ENCODE peak calls at places on chromosome 3, in seven cellular contexts. K is upper lobe of right lung; C is stimulated activated naive CD8-positive, alpha-beta T cell treated with anti-CD3 and anti-CD28 coated beads, Interleukin-15, Interleukin-2, amounts not matched to agents 100 U/mL and 50 U/mL, for 24 hours; U is esophagus squamous epithelium; B is AML-193; D is activated T-helper 1 cell treated with Interleukin-2 at 50 U/mL for 16 hours; R is HFF-Myc. W is an unnamed sample.

GRCh38 chr3:45860481-45860880 is 18.6 kb upstream of the LZTFL1 start:
- DNase-seq in U (no peak), R (no peak), B (no peak), K (no peak), C (no peak), D (no peak), W (peak; percentile 6)

GRCh38 chr3:11845661-11846060 is 1.0 kb downstream of the TAMM41 start:
- DNase-seq in U (no peak), D (no peak), R (no peak), B (no peak), C (no peak), K (no peak), W (peak; percentile 13)

GRCh38 chr3:29949131-29949530 is 657.3 kb upstream of the TGFBR2 start:
- DNase-seq in K (no peak), B (no peak), R (no peak), D (no peak), C (no peak), U (no peak), W (no peak)

GRCh38 chr3:112002458-112002971 is 3.8 kb downstream of the TAGLN3 start:
- DNase-seq in D (no peak), U (no peak), B (no peak), K (no peak), C (peak; percentile 40), R (no peak), W (no peak)

GRCh38 chr3:138941259-138941885 is 5.6 kb downstream of the FOXL2 start:
- DNase-seq in R (no peak), D (no peak), C (peak; percentile 57), K (no peak), B (peak; percentile 27), U (no peak), W (peak; percentile 41)

GRCh38 chr3:120462409-120462959 is 11.7 kb upstream of the FSTL1 start:
- DNase-seq in B (no peak), K (no peak), C (no peak), D (no peak), U (no peak), R (no peak), W (no peak)

GRCh38 chr3:106239195-106239697 is 370.4 kb upstream of the CBLB start:
- DNase-seq in B (no peak), D (no peak), U (no peak), K (no peak), R (no peak), C (no peak), W (no peak)

GRCh38 chr3:138450704-138451424 is 16.4 kb downstream of the ESYT3 start:
- DNase-seq in U (no peak), R (no peak), C (no peak), B (no peak), K (peak; percentile 33), D (no peak), W (no peak)

GRCh38 chr3:43224405-43225073 is 61.8 kb upstream of the SNRK start:
- DNase-seq in C (no peak), B (no peak), K (no peak), U (no peak), D (no peak), R (no peak), W (no peak)

GRCh38 chr3:173066044-173066679 is 74.9 kb downstream of the SPATA16 start:
- DNase-seq in B (no peak), K (no peak), R (peak; percentile 24), D (no peak), U (no peak), C (no peak), W (peak; percentile 63)

GRCh38 chr3:170180107-170180951 is 1.2 kb downstream of the PHC3 start:
- DNase-seq in U (no peak), K (no peak), R (no peak), C (peak; percentile 18), D (no peak), B (peak; percentile 42), W (peak; percentile 63)

GRCh38 chr3:64741344-64741743 is 53.5 kb upstream of the ADAMTS9 start:
- DNase-seq in R (no peak), C (no peak), K (no peak), D (no peak), U (no peak), B (no peak), W (no peak)

GRCh38 chr3:32423534-32423933 is 31.9 kb downstream of the CMTM7 start:
- DNase-seq in D (no peak), B (no peak), C (no peak), R (no peak), K (no peak), U (no peak), W (no peak)

GRCh38 chr3:138774529-138775253 is 60.0 kb downstream of the PIK3CB start:
- DNase-seq in D (no peak), B (peak; percentile 31), C (peak; percentile 10), U (peak; percentile 1), R (peak; percentile 99), K (no peak), W (peak; percentile 29)

GRCh38 chr3:194661946-194662345 is 10.0 kb downstream of the LSG1 start:
- DNase-seq in C (no peak), D (no peak), B (no peak), K (no peak), U (no peak), R (no peak), W (peak; percentile 40)

GRCh38 chr3:57787867-57788623 is 31.9 kb downstream of the SLMAP start:
- DNase-seq in K (no peak), D (no peak), B (no peak), C (no peak), R (no peak), U (no peak), W (peak; percentile 55)

GRCh38 chr3:159634414-159634813 is 354.2 kb upstream of the IL12A start:
- DNase-seq in R (no peak), U (no peak), B (no peak), C (no peak), K (no peak), D (no peak), W (no peak)

W was measured in erythroblast.